ENCODE peak calls at places on chromosomes 6 and 20, in four cellular contexts. Z, C, E and M are unnamed samples.

GRCh38 chr6:3304500-3305215 is 45.9 kb downstream of the PSMG4 start:
- DNase-seq in Z (no peak), C (no peak), E (no peak), M (no peak)

GRCh38 chr20:11168026-11168425 is 494.2 kb upstream of the JAG1 start:
- DNase-seq in Z (no peak), C (no peak), E (no peak), M (no peak)

GRCh38 chr6:2021713-2022125 is 223.7 kb downstream of the GMDS start:
- DNase-seq in Z (no peak), C (no peak), E (no peak), M (no peak)

GRCh38 chr6:108448481-108448880 is 112.2 kb upstream of the FOXO3 start:
- DNase-seq in Z (no peak), C (no peak), E (no peak), M (no peak)

GRCh38 chr6:49142422-49143151 is 320.5 kb downstream of the MMUT start:
- DNase-seq in Z (no peak), C (no peak), E (no peak), M (no peak)

GRCh38 chr20:9202440-9203080 is 133.7 kb downstream of the PLCB4 start:
- DNase-seq in Z (no peak), C (no peak), E (no peak), M (no peak)

GRCh38 chr6:47414517-47415167 is 62.9 kb upstream of the CD2AP start:
- DNase-seq in Z (peak), C (peak), E (no peak), M (peak)

GRCh38 chr6:117404548-117404947 is 21.2 kb downstream of the ROS1 start:
- DNase-seq in Z (no peak), C (no peak), E (no peak), M (no peak)

GRCh38 chr6:146543940-146544661 is 468 bp downstream of the RAB32 start:
- DNase-seq in Z (peak), C (no peak), E (peak), M (peak)

GRCh38 chr20:43534016-43534415 is 24.8 kb upstream of the SGK2 start:
- DNase-seq in Z (no peak), C (no peak), E (no peak), M (no peak)

GRCh38 chr20:31570021-31570463 is 35.0 kb upstream of the ID1 start:
- DNase-seq in Z (peak), C (no peak), E (no peak), M (no peak)

GRCh38 chr6:100173211-100173610 is 179.2 kb upstream of the MCHR2 start:
- DNase-seq in Z (no peak), C (no peak), E (no peak), M (no peak)

GRCh38 chr6:158631678-158632537 is 12.6 kb downstream of the DYNLT1 start:
- DNase-seq in Z (no peak), C (no peak), E (no peak), M (peak)

GRCh38 chr6:33167374-33168148 is 24.7 kb downstream of the COL11A2 start:
- DNase-seq in Z (no peak), C (no peak), E (no peak), M (no peak)

GRCh38 chr20:62727584-62728027 is 19.0 kb downstream of the NTSR1 start:
- DNase-seq in Z (no peak), C (no peak), E (no peak), M (no peak)

GRCh38 chr6:116278853-116279231 is 888 bp downstream of the TSPYL1 start:
- DNase-seq in Z (peak), C (no peak), E (no peak), M (no peak)

GRCh38 chr6:132830236-132830799 is 15.9 kb downstream of the RPS12 start:
- DNase-seq in Z (peak), C (no peak), E (peak), M (peak)

GRCh38 chr6:108484016-108484415 is 76.7 kb upstream of the FOXO3 start:
- DNase-seq in Z (no peak), C (no peak), E (no peak), M (no peak)

GRCh38 chr6:154156135-154156948 is 117.3 kb downstream of the OPRM1 start:
- DNase-seq in Z (peak), C (no peak), E (peak), M (peak)

GRCh38 chr6:158707826-158708225 is 58.0 kb downstream of the SYTL3 start:
- DNase-seq in Z (no peak), C (no peak), E (no peak), M (no peak)

GRCh38 chr6:19979059-19979458 is 141.9 kb downstream of the ID4 start:
- DNase-seq in Z (no peak), C (no peak), E (no peak), M (no peak)

GRCh38 chr20:9112541-9113515 is 43.9 kb downstream of the PLCB4 start:
- DNase-seq in Z (no peak), C (no peak), E (no peak), M (no peak)

GRCh38 chr6:44315506-44315905 is 2.4 kb upstream of the AARS2 start:
- DNase-seq in Z (no peak), C (no peak), E (no peak), M (no peak)

GRCh38 chr6:155250701-155251381 is 13.0 kb upstream of the CLDN20 start:
- DNase-seq in Z (peak), C (no peak), E (no peak), M (no peak)

GRCh38 chr6:168041928-168042327 is 37.1 kb downstream of the FRMD1 start:
- DNase-seq in Z (no peak), C (no peak), E (no peak), M (no peak)

GRCh38 chr6:163839296-163839695 is 424.8 kb downstream of the QKI start:
- DNase-seq in Z (no peak), C (no peak), E (no peak), M (no peak)

GRCh38 chr20:21510414-21510971 is 3.4 kb downstream of the NKX2-2 start:
- DNase-seq in Z (no peak), C (no peak), E (no peak), M (no peak)

GRCh38 chr6:56349196-56349595 is 101.8 kb upstream of the COL21A1 start:
- DNase-seq in Z (no peak), C (no peak), E (no peak), M (no peak)
- TF ChIP-seq FOXM1 in Z (no peak), C (no peak), E (no peak), M (no peak)

GRCh38 chr20:60482201-60482600 is 524.0 kb downstream of the CDH26 start:
- DNase-seq in Z (no peak), C (no peak), E (no peak), M (no peak)
- TF ChIP-seq SP1 in Z (no peak), C (no peak), E (no peak), M (no peak)

GRCh38 chr6:83592770-83593394 is 80.5 kb downstream of the PRSS35 start:
- DNase-seq in Z (peak), C (peak), E (peak), M (peak)
- TF ChIP-seq FOXM1 in Z (no peak), C (no peak), E (no peak), M (no peak)

GRCh38 chr20:57810511-57811372 is 100.9 kb upstream of the PMEPA1 start:
- DNase-seq in Z (peak), C (no peak), E (no peak), M (no peak)
- TF ChIP-seq SP1 in Z (no peak), C (no peak), E (no peak), M (no peak)

DNA sequence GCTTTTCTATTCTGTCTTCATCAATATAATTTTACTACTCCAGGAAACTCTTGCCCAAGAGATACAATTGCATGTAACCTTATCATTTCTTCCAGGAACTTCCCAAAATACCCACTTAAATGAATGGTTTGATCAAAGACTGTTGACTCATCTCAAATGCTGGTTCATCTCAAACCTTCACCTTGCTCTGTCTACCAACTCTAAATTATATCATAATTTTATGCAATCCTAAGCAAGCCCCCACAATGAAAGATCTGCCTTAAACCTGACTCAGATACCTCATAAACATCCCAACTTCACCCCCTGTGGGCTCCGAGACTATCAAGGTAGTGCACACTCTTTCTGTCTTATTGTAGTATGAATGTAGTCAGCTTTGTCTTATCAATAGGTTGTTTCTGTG is 65.5 kb upstream of the GCM1 start:
- DNase-seq in Z (no peak), C (no peak), E (no peak), M (no peak)
- TF ChIP-seq FOXM1 in Z (no peak), C (no peak), E (no peak), M (no peak)

GRCh38 chr20:60470366-60470765 is 512.1 kb downstream of the CDH26 start:
- DNase-seq in Z (no peak), C (no peak), E (no peak), M (no peak)
- TF ChIP-seq SP1 in Z (no peak), C (no peak), E (no peak), M (no peak)

GRCh38 chr6:170147056-170147787 is 143.7 kb downstream of the DLL1 start:
- DNase-seq in Z (peak), C (no peak), E (no peak), M (no peak)
- TF ChIP-seq FOXM1 in Z (no peak), C (no peak), E (no peak), M (no peak)

GRCh38 chr6:52330470-52330869 is 31.5 kb upstream of the PAQR8 start:
- DNase-seq in Z (no peak), C (no peak), E (no peak), M (no peak)

GRCh38 chr6:52325695-52326471 is 36.1 kb upstream of the PAQR8 start:
- DNase-seq in Z (peak), C (no peak), E (no peak), M (no peak)

GRCh38 chr6:52328721-52329120 is 33.2 kb upstream of the PAQR8 start:
- DNase-seq in Z (peak), C (no peak), E (no peak), M (no peak)

GRCh38 chr6:52326540-52327364 is 35.2 kb upstream of the PAQR8 start:
- DNase-seq in Z (no peak), C (no peak), E (no peak), M (no peak)

DNA sequence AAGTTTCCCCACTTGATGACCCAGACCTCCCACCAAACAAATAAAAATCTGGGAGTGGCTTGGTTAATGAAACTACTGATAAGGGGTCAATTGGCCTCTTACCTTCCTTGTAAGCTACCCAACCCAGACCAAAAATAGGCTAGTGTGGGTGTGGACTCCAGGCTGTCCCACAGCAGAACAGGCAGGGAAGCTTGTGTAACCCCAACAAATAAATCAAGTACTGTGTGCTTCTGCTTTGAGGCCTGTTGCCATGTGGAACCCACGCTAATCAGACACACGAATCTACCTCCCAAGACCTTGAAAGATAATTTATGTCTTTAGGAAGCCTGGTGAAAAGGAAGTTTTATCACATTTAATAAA is 33.7 kb upstream of the PAQR8 start:
- DNase-seq in Z (peak), C (no peak), E (no peak), M (no peak)
- TF ChIP-seq SP1 in Z (no peak), C (no peak), E (no peak), M (no peak)

GRCh38 chr6:160455484-160456213 is 107.5 kb downstream of the SLC22A3 start:
- DNase-seq in Z (peak), C (peak), E (peak), M (peak)
- TF ChIP-seq FOXM1 in Z (no peak), C (no peak), E (no peak), M (no peak)